ENCODE peak calls at places on chromosomes 12 and 14, in nine cellular contexts. One of them, this sample, is unnamed.

GRCh38 chr12:81022531-81022930 is 55.3 kb upstream of the ACSS3 start:
- DNase-seq in GM12864: no peak
- DNase-seq in IMR-90: no peak
- DNase-seq in fibroblast of lung: peak; percentile 18
- DNase-seq in cardiac muscle cell: no peak
- DNase-seq in HFF-Myc: no peak
- DNase-seq in GM23338: no peak
- DNase-seq in A549: no peak
- DNase-seq in HCT116: no peak
- DNase-seq in this sample: no peak

GRCh38 chr12:125389061-125389697 is 323.9 kb downstream of the AACS start:
- DNase-seq in HCT116: no peak
- DNase-seq in fibroblast of lung: no peak
- DNase-seq in cardiac muscle cell: no peak
- DNase-seq in A549: no peak
- DNase-seq in HFF-Myc: no peak
- DNase-seq in IMR-90: no peak
- DNase-seq in GM12864: no peak
- DNase-seq in GM23338: no peak
- DNase-seq in this sample: peak; percentile 10

GRCh38 chr12:52074006-52074405 is 4.2 kb downstream of the ATG101 start:
- DNase-seq in cardiac muscle cell: no peak
- DNase-seq in HFF-Myc: peak; percentile 40
- DNase-seq in fibroblast of lung: no peak
- DNase-seq in GM12864: no peak
- DNase-seq in A549: no peak
- DNase-seq in HCT116: no peak
- DNase-seq in IMR-90: no peak
- DNase-seq in GM23338: no peak
- DNase-seq in this sample: peak; percentile 91

GRCh38 chr14:105299654-105300541 is 903 bp downstream of the BRF1 start:
- DNase-seq in GM12864: no peak
- DNase-seq in A549: no peak
- DNase-seq in fibroblast of lung: peak; percentile 8
- DNase-seq in IMR-90: no peak
- DNase-seq in cardiac muscle cell: no peak
- DNase-seq in HFF-Myc: no peak
- DNase-seq in GM23338: no peak
- DNase-seq in HCT116: no peak
- DNase-seq in this sample: no peak

GRCh38 chr14:105168496-105168978 is at the start of gene JAG2:
- DNase-seq in GM12864: no peak
- DNase-seq in fibroblast of lung: peak; percentile 32
- DNase-seq in A549: peak; percentile 69
- DNase-seq in IMR-90: no peak
- DNase-seq in GM23338: peak; percentile 77
- DNase-seq in cardiac muscle cell: peak; percentile 78
- DNase-seq in HFF-Myc: no peak
- DNase-seq in HCT116: no peak
- DNase-seq in this sample: no peak

GRCh38 chr14:94904636-94905035 is 134.7 kb upstream of the GSC start:
- DNase-seq in IMR-90: peak; percentile 34
- DNase-seq in GM23338: peak; percentile 10
- DNase-seq in GM12864: no peak
- DNase-seq in HCT116: no peak
- DNase-seq in HFF-Myc: no peak
- DNase-seq in fibroblast of lung: peak; percentile 67
- DNase-seq in A549: no peak
- DNase-seq in cardiac muscle cell: no peak
- DNase-seq in this sample: no peak

GRCh38 chr12:77734489-77734888 is 96.2 kb upstream of the NAV3 start:
- DNase-seq in A549: no peak
- DNase-seq in HCT116: no peak
- DNase-seq in cardiac muscle cell: no peak
- DNase-seq in GM12864: no peak
- DNase-seq in GM23338: no peak
- DNase-seq in fibroblast of lung: peak; percentile 53
- DNase-seq in HFF-Myc: no peak
- DNase-seq in IMR-90: peak; percentile 38
- DNase-seq in this sample: no peak

GRCh38 chr12:88578274-88578673 is 2.0 kb downstream of the KITLG start:
- DNase-seq in HFF-Myc: no peak
- DNase-seq in GM23338: no peak
- DNase-seq in cardiac muscle cell: no peak
- DNase-seq in fibroblast of lung: peak; percentile 53
- DNase-seq in HCT116: no peak
- DNase-seq in GM12864: no peak
- DNase-seq in IMR-90: no peak
- DNase-seq in A549: no peak
- DNase-seq in this sample: no peak

GRCh38 chr14:102507891-102508312 is 1.7 kb downstream of the ANKRD9 start:
- DNase-seq in cardiac muscle cell: no peak
- DNase-seq in A549: no peak
- DNase-seq in GM23338: peak; percentile 47
- DNase-seq in HFF-Myc: no peak
- DNase-seq in fibroblast of lung: no peak
- DNase-seq in IMR-90: no peak
- DNase-seq in HCT116: no peak
- DNase-seq in GM12864: no peak
- DNase-seq in this sample: no peak
- TF ChIP-seq CTCF in cardiac muscle cell: no peak
- TF ChIP-seq CTCF in A549: no peak
- TF ChIP-seq CTCF in GM23338: peak; percentile 4
- TF ChIP-seq CTCF in HFF-Myc: no peak
- TF ChIP-seq CTCF in fibroblast of lung: no peak
- TF ChIP-seq CTCF in IMR-90: no peak
- TF ChIP-seq CTCF in HCT116: peak; percentile 47
- TF ChIP-seq CTCF in GM12864: no peak
- TF ChIP-seq CTCF in this sample: no peak

GRCh38 chr12:66744956-66745383 is 66.1 kb upstream of the GRIP1 start:
- DNase-seq in HFF-Myc: no peak
- DNase-seq in cardiac muscle cell: no peak
- DNase-seq in A549: no peak
- DNase-seq in HCT116: no peak
- DNase-seq in fibroblast of lung: no peak
- DNase-seq in IMR-90: no peak
- DNase-seq in GM23338: peak; percentile 29
- DNase-seq in GM12864: no peak
- DNase-seq in this sample: no peak
- TF ChIP-seq CTCF in HFF-Myc: no peak
- TF ChIP-seq CTCF in cardiac muscle cell: no peak
- TF ChIP-seq CTCF in A549: no peak
- TF ChIP-seq CTCF in HCT116: no peak
- TF ChIP-seq CTCF in fibroblast of lung: no peak
- TF ChIP-seq CTCF in IMR-90: no peak
- TF ChIP-seq CTCF in GM23338: no peak
- TF ChIP-seq CTCF in GM12864: no peak
- TF ChIP-seq CTCF in this sample: no peak

GRCh38 chr12:22544038-22544979 is at the start of gene C2CD5:
- DNase-seq in HFF-Myc: peak; percentile 91
- DNase-seq in cardiac muscle cell: peak; percentile 96
- DNase-seq in IMR-90: peak; percentile 97
- DNase-seq in HCT116: peak; percentile 95
- DNase-seq in fibroblast of lung: peak; percentile 98
- DNase-seq in A549: peak; percentile 84
- DNase-seq in GM12864: peak; percentile 92
- DNase-seq in GM23338: peak; percentile 100
- DNase-seq in this sample: peak; percentile 98
- TF ChIP-seq CTCF in HFF-Myc: peak; percentile 20
- TF ChIP-seq CTCF in cardiac muscle cell: peak; percentile 33
- TF ChIP-seq CTCF in IMR-90: peak; percentile 42
- TF ChIP-seq CTCF in HCT116: peak; percentile 13
- TF ChIP-seq CTCF in fibroblast of lung: peak; percentile 30
- TF ChIP-seq CTCF in A549: peak; percentile 38
- TF ChIP-seq CTCF in GM12864: peak; percentile 31
- TF ChIP-seq CTCF in GM23338: peak; percentile 33
- TF ChIP-seq CTCF in this sample: peak; percentile 34

GRCh38 chr12:113359133-113359938 is 949 bp downstream of the PLBD2 start:
- DNase-seq in fibroblast of lung: peak; percentile 30
- DNase-seq in IMR-90: peak; percentile 14
- DNase-seq in A549: no peak
- DNase-seq in GM12864: no peak
- DNase-seq in GM23338: no peak
- DNase-seq in HFF-Myc: peak; percentile 49
- DNase-seq in cardiac muscle cell: no peak
- DNase-seq in HCT116: no peak
- DNase-seq in this sample: no peak

GRCh38 chr12:113361574-113362370 is 3.4 kb downstream of the PLBD2 start:
- DNase-seq in A549: no peak
- DNase-seq in HCT116: no peak
- DNase-seq in fibroblast of lung: no peak
- DNase-seq in GM12864: no peak
- DNase-seq in GM23338: no peak
- DNase-seq in IMR-90: no peak
- DNase-seq in cardiac muscle cell: no peak
- DNase-seq in HFF-Myc: no peak
- DNase-seq in this sample: no peak

GRCh38 chr12:113364698-113365097 is 6.3 kb downstream of the PLBD2 start:
- DNase-seq in HFF-Myc: no peak
- DNase-seq in IMR-90: no peak
- DNase-seq in HCT116: no peak
- DNase-seq in fibroblast of lung: no peak
- DNase-seq in A549: no peak
- DNase-seq in GM23338: no peak
- DNase-seq in cardiac muscle cell: no peak
- DNase-seq in GM12864: no peak
- DNase-seq in this sample: no peak

GRCh38 chr12:113358381-113359132 is at the start of gene PLBD2:
- DNase-seq in GM12864: peak; percentile 76
- DNase-seq in IMR-90: peak; percentile 89
- DNase-seq in A549: peak; percentile 93
- DNase-seq in fibroblast of lung: peak; percentile 90
- DNase-seq in cardiac muscle cell: peak; percentile 97
- DNase-seq in GM23338: peak; percentile 97
- DNase-seq in HCT116: peak; percentile 82
- DNase-seq in HFF-Myc: peak; percentile 73
- DNase-seq in this sample: peak; percentile 98

GRCh38 chr12:113359939-113360748 is 1.8 kb downstream of the PLBD2 start:
- DNase-seq in HCT116: no peak
- DNase-seq in GM23338: peak; percentile 20
- DNase-seq in HFF-Myc: no peak
- DNase-seq in A549: no peak
- DNase-seq in cardiac muscle cell: no peak
- DNase-seq in fibroblast of lung: peak; percentile 22
- DNase-seq in GM12864: no peak
- DNase-seq in IMR-90: no peak
- DNase-seq in this sample: no peak
- TF ChIP-seq CTCF in HCT116: peak; percentile 33
- TF ChIP-seq CTCF in GM23338: peak; percentile 58
- TF ChIP-seq CTCF in HFF-Myc: peak; percentile 31
- TF ChIP-seq CTCF in A549: peak; percentile 8
- TF ChIP-seq CTCF in cardiac muscle cell: peak; percentile 20
- TF ChIP-seq CTCF in fibroblast of lung: peak; percentile 16
- TF ChIP-seq CTCF in GM12864: peak; percentile 7
- TF ChIP-seq CTCF in IMR-90: peak; percentile 21
- TF ChIP-seq CTCF in this sample: peak; percentile 30

DNA sequence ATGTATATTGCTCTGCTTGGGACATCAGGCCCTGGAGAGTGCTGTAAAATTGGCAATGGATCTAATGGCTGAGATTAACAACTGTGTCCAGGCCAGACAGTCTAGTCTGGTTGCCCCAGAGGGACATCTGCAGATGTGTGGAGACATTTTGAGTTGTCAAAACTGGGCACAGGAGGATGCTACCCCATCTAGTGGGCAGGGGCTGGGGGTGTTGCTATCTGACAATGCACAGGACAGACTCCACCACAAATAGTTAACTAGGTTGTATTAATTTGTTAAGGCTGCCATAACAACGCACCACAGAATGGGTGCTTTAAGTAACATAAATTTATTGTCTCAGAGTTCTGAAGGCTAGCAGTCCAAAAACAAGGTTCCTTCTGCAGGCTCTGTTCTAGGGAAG is 302.5 kb upstream of the AMIGO2 start:
- DNase-seq in cardiac muscle cell: no peak
- DNase-seq in A549: no peak
- DNase-seq in IMR-90: no peak
- DNase-seq in GM23338: no peak
- DNase-seq in HCT116: no peak
- DNase-seq in fibroblast of lung: no peak
- DNase-seq in HFF-Myc: no peak
- DNase-seq in GM12864: no peak
- DNase-seq in this sample: no peak
- TF ChIP-seq CTCF in cardiac muscle cell: no peak
- TF ChIP-seq CTCF in A549: no peak
- TF ChIP-seq CTCF in IMR-90: no peak
- TF ChIP-seq CTCF in GM23338: peak; percentile 24
- TF ChIP-seq CTCF in HCT116: peak; percentile 18
- TF ChIP-seq CTCF in fibroblast of lung: no peak
- TF ChIP-seq CTCF in HFF-Myc: no peak
- TF ChIP-seq CTCF in GM12864: peak; percentile 6
- TF ChIP-seq CTCF in this sample: no peak

GRCh38 chr14:64986578-64987571 is at the start of gene FNTB:
- DNase-seq in GM23338: peak; percentile 99
- DNase-seq in HFF-Myc: peak; percentile 93
- DNase-seq in fibroblast of lung: peak; percentile 96
- DNase-seq in cardiac muscle cell: peak; percentile 97
- DNase-seq in A549: peak; percentile 98
- DNase-seq in HCT116: peak; percentile 92
- DNase-seq in IMR-90: peak; percentile 97
- DNase-seq in GM12864: peak; percentile 90
- DNase-seq in this sample: peak; percentile 97
- TF ChIP-seq CTCF in GM23338: peak; percentile 95
- TF ChIP-seq CTCF in HFF-Myc: peak; percentile 82
- TF ChIP-seq CTCF in fibroblast of lung: peak; percentile 87
- TF ChIP-seq CTCF in cardiac muscle cell: peak; percentile 92
- TF ChIP-seq CTCF in A549: peak; percentile 72
- TF ChIP-seq CTCF in HCT116: peak; percentile 75
- TF ChIP-seq CTCF in IMR-90: peak; percentile 98
- TF ChIP-seq CTCF in GM12864: peak; percentile 95
- TF ChIP-seq CTCF in this sample: peak; percentile 86